ENCODE peak calls at places on chromosomes 4 and X, in four cellular contexts. R, F, N and L are unnamed samples.
A peak's percentile ranks its signal among the peaks of the same experiment; 100 is the strongest.

GRCh38 chr4:40264995-40265909 is 68.4 kb downstream of the RHOH start:
- DNase-seq in R (no peak), F (no peak), N (no peak), L (no peak)

GRCh38 chr4:76689079-76689817 is 208.7 kb downstream of the SOWAHB start:
- DNase-seq in N (no peak), F (no peak), R (no peak), L (peak; percentile 75)

GRCh38 chrX:32472364-32472763 is 739.0 kb downstream of the DMD start:
- DNase-seq in F (no peak), R (no peak), N (no peak), L (no peak)

GRCh38 chr4:15145709-15146108 is 143.4 kb downstream of the CPEB2 start:
- DNase-seq in R (no peak), N (peak; percentile 8), F (no peak), L (no peak)

GRCh38 chr4:143642611-143643010 is 57.9 kb downstream of the FREM3 start:
- DNase-seq in R (no peak), F (no peak), N (no peak), L (no peak)

GRCh38 chrX:41561045-41561444 is 113.9 kb downstream of the NYX start:
- DNase-seq in F (peak; percentile 17), R (no peak), N (peak; percentile 31), L (no peak)

GRCh38 chrX:31500920-31501319 is 429.1 kb upstream of the FTHL17 start:
- DNase-seq in R (no peak), N (no peak), F (no peak), L (no peak)

GRCh38 chr4:57094482-57095223 is 15.5 kb downstream of the IGFBP7 start:
- DNase-seq in R (no peak), N (no peak), F (no peak), L (no peak)

GRCh38 chr4:109921384-109921808 is 8.7 kb downstream of the EGF start:
- DNase-seq in F (no peak), R (no peak), N (no peak), L (no peak)

GRCh38 chr4:129751646-129752045 is 655.7 kb downstream of the C4orf33 start:
- DNase-seq in F (no peak), N (no peak), R (no peak), L (no peak)

GRCh38 chr4:171265190-171265818 is 547.9 kb upstream of the GALNTL6 start:
- DNase-seq in R (no peak), N (no peak), F (no peak), L (no peak)

GRCh38 chr4:17688011-17688441 is 73.6 kb downstream of the MED28 start:
- DNase-seq in F (no peak), R (no peak), N (no peak), L (no peak)

GRCh38 chr4:98293089-98293887 is 32.1 kb downstream of the RAP1GDS1 start:
- DNase-seq in R (no peak), N (no peak), F (no peak), L (no peak)

GRCh38 chr4:153771058-153771457 is 11.2 kb upstream of the RNF175 start:
- DNase-seq in N (no peak), R (no peak), F (no peak), L (no peak)

GRCh38 chrX:110008001-110008635 is 5.2 kb downstream of the TMEM164 start:
- DNase-seq in F (no peak), R (no peak), N (no peak), L (no peak)

GRCh38 chrX:13196778-13197177 is 123.1 kb downstream of the ATXN3L start:
- DNase-seq in N (no peak), R (no peak), F (no peak), L (no peak)

GRCh38 chrX:13198762-13199064 is 121.1 kb downstream of the ATXN3L start:
- DNase-seq in N (no peak), R (no peak), F (no peak), L (no peak)

GRCh38 chrX:13190051-13190450 is 129.8 kb downstream of the ATXN3L start:
- DNase-seq in F (no peak), R (no peak), N (no peak), L (no peak)

GRCh38 chrX:13197961-13198761 is 121.7 kb downstream of the ATXN3L start:
- DNase-seq in R (no peak), F (no peak), N (no peak), L (no peak)

GRCh38 chrX:13194291-13195103 is 125.4 kb downstream of the ATXN3L start:
- DNase-seq in N (no peak), R (no peak), F (no peak), L (no peak)
- H3K27ac ChIP-seq in N (no peak overlapping the region), R (no peak overlapping the region), F (no peak overlapping the region), L (no peak overlapping the region)

DNA sequence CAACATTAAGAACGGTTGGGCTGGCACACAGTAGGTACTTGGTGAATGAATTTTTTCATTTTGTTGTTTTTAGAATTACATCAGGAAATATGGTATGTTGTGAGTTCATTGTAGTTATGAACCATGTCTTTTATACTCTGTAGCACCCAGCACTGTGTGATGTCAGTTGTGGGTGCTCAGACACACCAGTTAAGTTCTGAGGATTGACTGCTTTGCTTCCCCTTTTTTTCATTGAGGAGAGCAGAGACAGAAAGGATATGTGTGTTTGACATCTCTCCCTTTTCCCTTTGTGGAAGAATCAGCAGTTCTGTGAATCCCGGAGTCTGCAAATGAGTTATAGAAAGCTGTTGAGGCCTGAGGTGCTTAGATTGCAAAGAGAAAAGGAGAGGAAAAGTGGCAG is 13.0 kb downstream of the SMAD1 start:
- DNase-seq in N (no peak), R (no peak), F (no peak), L (no peak)
- H3K4me3 ChIP-seq in N (no peak overlapping the region), R (no peak overlapping the region), F (no peak overlapping the region), L (no peak overlapping the region)

GRCh38 chr4:176995-177394 is 52.7 kb downstream of the ZNF718 start:
- DNase-seq in R (no peak), N (no peak), F (no peak), L (no peak)
- H3K9me3 ChIP-seq in R (peaks cover 57% of the 10 kb centered on the region), N (peaks cover 100% of the 10 kb centered on the region), F (peaks cover 9% of the 10 kb centered on the region), L (peaks cover 72% of the 10 kb centered on the region)

DNA sequence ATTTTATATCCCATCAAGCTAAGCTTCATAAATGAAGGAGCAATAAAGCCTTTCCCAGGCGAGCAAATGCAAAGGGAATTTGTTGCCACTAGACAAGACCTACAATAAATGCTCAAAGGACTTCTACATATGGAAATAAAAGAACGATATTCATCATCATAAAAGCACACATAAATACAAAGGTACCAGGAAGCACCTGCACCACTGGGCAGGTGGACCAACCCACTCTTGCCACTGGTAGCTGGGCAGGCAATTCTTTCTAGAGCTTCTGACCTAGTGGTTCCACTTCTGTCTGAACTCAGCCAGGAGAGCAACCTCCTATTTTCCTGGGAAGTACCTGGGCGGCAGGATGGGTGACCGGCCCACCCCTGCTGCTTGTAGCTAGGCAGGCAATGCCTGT is 237.2 kb upstream of the ITM2A start:
- DNase-seq in N (no peak), R (no peak), F (no peak), L (no peak)
- H3K27ac ChIP-seq in N (no peak overlapping the region), R (no peak overlapping the region), F (no peak overlapping the region), L (no peak overlapping the region)

GRCh38 chr4:6465985-6466384 is 6.4 kb downstream of the PPP2R2C start:
- DNase-seq in F (no peak), R (no peak), N (no peak), L (no peak)
- H3K4me3 ChIP-seq in F (no peak overlapping the region), R (no peak overlapping the region), N (no peak overlapping the region), L (no peak overlapping the region)

DNA sequence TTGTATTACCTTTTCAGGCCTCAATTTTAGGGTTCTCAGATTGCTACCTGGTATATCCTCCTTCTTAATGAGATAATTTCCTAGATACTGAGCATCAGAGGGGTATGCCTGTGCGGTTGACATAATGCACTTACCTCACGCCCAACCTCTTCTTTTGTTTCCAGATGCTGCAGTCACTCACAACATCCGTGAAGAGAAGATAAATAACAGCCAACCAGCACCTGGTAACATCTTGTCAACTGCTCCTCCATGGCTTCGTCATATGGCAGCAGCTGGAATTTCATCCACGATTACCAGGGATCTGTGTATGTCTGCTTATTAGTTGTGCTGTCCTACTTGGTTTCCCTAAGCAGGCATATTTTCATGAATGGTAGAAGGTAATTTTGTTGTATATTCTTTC is 16.7 kb downstream of the SAGE1 start:
- DNase-seq in R (no peak), F (no peak), N (no peak), L (no peak)
- H3K9me3 ChIP-seq in R (no peaks in the 10 kb centered on the region), F (no peaks in the 10 kb centered on the region), N (no peaks in the 10 kb centered on the region), L (no peaks in the 10 kb centered on the region)

DNA sequence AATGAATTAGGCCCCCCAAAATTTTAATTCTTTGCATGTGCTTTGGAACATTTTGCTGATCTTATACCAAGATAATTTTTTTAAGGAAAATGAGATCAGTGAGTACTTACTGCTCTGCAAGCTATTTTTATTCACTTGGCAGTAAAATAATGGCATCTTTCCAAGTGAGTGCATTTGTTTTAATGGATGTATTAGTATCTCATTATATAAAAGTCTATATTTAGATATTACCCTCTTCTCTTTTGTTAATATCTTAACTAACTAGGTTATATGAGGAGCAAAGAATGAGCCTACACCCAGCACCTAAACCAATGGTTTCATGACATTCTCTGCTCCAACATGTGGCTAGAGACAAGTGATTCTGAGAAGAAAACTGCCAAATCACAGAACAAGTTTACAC is 21.1 kb upstream of the ARAF start:
- DNase-seq in R (no peak), F (no peak), N (no peak), L (no peak)
- H3K27ac ChIP-seq in R (peak overlapping the region; percentile 88), F (no peak overlapping the region), N (no peak overlapping the region), L (no peak overlapping the region)